ENCODE peak calls at places on chromosomes 16 and 17, in four cellular contexts. U is NCI-H82; W is activated naive CD4-positive, alpha-beta T cell treated with Interleukin-2 at 50 U/mL for 16 hours; Q is MCF 10A. Y is an unnamed sample.

GRCh38 chr16:4042581-4042980 is 73.7 kb downstream of the ADCY9 start:
- DNase-seq in U (no peak), W (no peak), Q (no peak), Y (no peak)

GRCh38 chr17:28842282-28843012 is at the start of gene FAM222B:
- DNase-seq in U (peak), W (peak), Q (peak), Y (peak)

GRCh38 chr16:4411684-4412083 is 4.7 kb downstream of the CORO7 start:
- DNase-seq in U (no peak), W (no peak), Q (no peak), Y (no peak)

GRCh38 chr17:57143341-57143740 is 58.3 kb downstream of the AKAP1 start:
- DNase-seq in U (no peak), W (no peak), Q (no peak), Y (no peak)

GRCh38 chr16:51773491-51773890 is 622.4 kb upstream of the SALL1 start:
- DNase-seq in U (no peak), W (no peak), Q (no peak), Y (no peak)

GRCh38 chr17:69672924-69673323 is 258.4 kb downstream of the MAP2K6 start:
- DNase-seq in U (no peak), W (no peak), Q (no peak), Y (peak)

GRCh38 chr17:11736613-11737289 is 138.5 kb downstream of the DNAH9 start:
- DNase-seq in U (no peak), W (no peak), Q (no peak), Y (no peak)

GRCh38 chr17:15946611-15947120 is 1.7 kb downstream of the ADORA2B start:
- DNase-seq in U (no peak), W (no peak), Q (peak), Y (no peak)

GRCh38 chr16:66925322-66925840 is at the start of gene RRAD:
- DNase-seq in U (no peak), W (peak), Q (no peak), Y (no peak)

GRCh38 chr16:64468515-64469090 is 653.3 kb downstream of the CDH11 start:
- DNase-seq in U (no peak), W (no peak), Q (no peak), Y (no peak)

GRCh38 chr17:76137026-76137350 is 4.1 kb downstream of the FOXJ1 start:
- DNase-seq in U (no peak), W (no peak), Q (no peak), Y (no peak)

GRCh38 chr16:76345093-76345735 is 68.0 kb downstream of the CNTNAP4 start:
- DNase-seq in U (peak), W (no peak), Q (peak), Y (peak)

GRCh38 chr16:4362476-4363250 is 9.0 kb upstream of the VASN start:
- DNase-seq in U (no peak), W (no peak), Q (no peak), Y (no peak)

GRCh38 chr17:79801156-79802038 is 4.5 kb upstream of the CBX8 start:
- DNase-seq in U (peak), W (no peak), Q (peak), Y (no peak)

GRCh38 chr17:49916854-49917515 is 52.0 kb upstream of the DLX4 start:
- DNase-seq in U (no peak), W (no peak), Q (no peak), Y (no peak)

Y was measured in astrocyte.